ENCODE peak calls at places on chromosomes 5 and 9, in four cellular contexts. L is gastrocnemius medialis, H is A549, R is ovary. V is an unnamed sample.

GRCh38 chr9:6852243-6852963 is 94.6 kb downstream of the KDM4C start:
- DNase-seq in L (no peak), H (peak), R (no peak), V (peak)

GRCh38 chr9:1536522-1537170 is 478.5 kb upstream of the SMARCA2 start:
- DNase-seq in R (no peak), H (no peak), L (no peak), V (no peak)

GRCh38 chr9:127083598-127083997 is 38.8 kb downstream of the ANGPTL2 start:
- DNase-seq in L (no peak), H (no peak), R (no peak), V (no peak)

GRCh38 chr9:107054146-107054545 is 191.2 kb downstream of the ZNF462 start:
- DNase-seq in H (no peak), L (no peak), R (no peak), V (peak)

GRCh38 chr9:91151741-91152095 is 210.0 kb downstream of the AUH start:
- DNase-seq in L (no peak), H (no peak), R (no peak), V (no peak)

GRCh38 chr9:91301161-91301560 is 60.6 kb downstream of the AUH start:
- DNase-seq in H (no peak), L (no peak), R (no peak), V (peak)

GRCh38 chr9:35341585-35341984 is 148.3 kb upstream of the RUSC2 start:
- DNase-seq in L (peak), H (no peak), R (peak), V (peak)

GRCh38 chr5:149581931-149582768 is 852 bp downstream of the ARHGEF37 start:
- DNase-seq in L (no peak), R (peak), H (no peak), V (no peak)

GRCh38 chr5:59115345-59115744 is 532.5 kb downstream of the RAB3C start:
- DNase-seq in H (no peak), L (no peak), R (no peak), V (peak)

GRCh38 chr9:6833518-6834192 is 75.9 kb downstream of the KDM4C start:
- DNase-seq in R (no peak), L (no peak), H (no peak), V (peak)

GRCh38 chr9:96418920-96419690 is 935 bp upstream of the ZNF367 start:
- DNase-seq in R (peak), H (peak), L (peak), V (peak)

GRCh38 chr9:96418074-96418919 is at the start of gene ZNF367:
- DNase-seq in H (peak), L (peak), R (peak), V (peak)

GRCh38 chr9:96420468-96421219 is 2.5 kb upstream of the ZNF367 start:
- DNase-seq in L (no peak), H (peak), R (no peak), V (peak)

GRCh38 chr9:96417610-96418073 is 528 bp downstream of the ZNF367 start:
- DNase-seq in R (no peak), H (no peak), L (no peak), V (no peak)

GRCh38 chr9:96419691-96419969 is 1.5 kb upstream of the ZNF367 start:
- DNase-seq in L (no peak), H (no peak), R (no peak), V (no peak)
- H3K4me3 ChIP-seq in L (peak), H (peak), R (no peak), V (peak)

DNA sequence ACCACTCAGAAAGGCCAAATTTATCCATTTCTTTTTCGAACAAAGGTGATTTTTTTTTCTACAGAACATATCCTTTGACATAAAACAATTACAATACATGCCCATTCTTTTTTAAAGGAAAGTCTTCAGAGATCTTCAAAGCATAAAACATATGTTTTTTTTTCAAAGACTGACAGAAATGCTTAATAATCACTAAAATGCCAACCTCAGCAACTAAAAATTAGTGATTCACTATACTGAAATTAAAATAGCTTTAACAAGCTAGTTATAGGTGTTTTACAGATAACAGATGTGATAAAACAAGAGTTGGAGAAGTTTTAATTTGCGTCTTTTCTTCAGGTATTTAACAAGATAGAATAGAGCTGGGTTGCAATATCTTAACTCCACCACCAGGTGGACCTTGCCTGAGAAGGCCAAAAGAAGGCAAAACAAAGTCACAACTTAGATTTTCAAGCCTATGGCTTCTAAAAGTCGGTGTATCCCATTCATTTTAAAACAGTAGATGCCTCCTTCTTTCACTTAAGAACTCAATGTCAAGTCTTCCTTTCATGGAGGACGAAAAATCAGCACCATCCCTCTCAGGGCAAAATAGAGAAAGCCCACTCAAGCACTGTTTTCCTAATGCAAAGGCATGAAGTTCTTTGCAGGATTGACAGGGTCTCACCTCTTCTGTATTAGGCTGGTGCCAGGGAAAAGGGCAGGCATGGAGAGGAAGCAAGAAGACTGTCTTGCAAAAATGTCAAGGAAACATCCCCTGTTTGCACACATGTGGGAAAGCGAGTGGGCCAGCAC is 31.1 kb upstream of the CPLX2 start:
- DNase-seq in L (no peak), R (no peak), H (no peak), V (peak)
- TF ChIP-seq CTCF in L (peak), R (no peak), H (peak), V (peak)

DNA sequence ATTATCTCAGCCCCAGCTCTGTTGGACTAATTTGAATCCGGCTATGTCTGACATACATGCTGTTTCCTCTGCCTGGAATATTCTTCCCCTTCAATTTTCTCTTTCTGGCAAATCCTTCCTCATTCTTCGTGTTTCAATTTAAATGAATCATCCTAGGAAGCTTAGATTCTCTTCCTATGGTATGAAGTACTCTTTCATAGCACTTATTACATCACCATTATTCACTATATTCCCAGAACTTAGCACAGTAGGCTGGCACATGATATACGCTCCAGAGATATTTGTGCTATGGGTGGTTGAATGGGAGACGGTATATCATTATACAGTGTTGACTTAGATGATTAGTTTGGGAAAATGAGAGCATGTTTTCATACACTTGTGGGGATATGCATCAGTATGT is 91.0 kb upstream of the JAK2 start:
- DNase-seq in L (no peak), H (no peak), R (no peak), V (peak)
- H3K4me3 ChIP-seq in L (no peak), H (no peak), R (no peak), V (no peak)

GRCh38 chr5:173204185-173204979 is 30.6 kb downstream of the NKX2-5 start:
- DNase-seq in H (no peak), L (no peak), R (no peak), V (peak)
- TF ChIP-seq CTCF in H (peak), L (no peak), R (no peak), V (peak)

DNA sequence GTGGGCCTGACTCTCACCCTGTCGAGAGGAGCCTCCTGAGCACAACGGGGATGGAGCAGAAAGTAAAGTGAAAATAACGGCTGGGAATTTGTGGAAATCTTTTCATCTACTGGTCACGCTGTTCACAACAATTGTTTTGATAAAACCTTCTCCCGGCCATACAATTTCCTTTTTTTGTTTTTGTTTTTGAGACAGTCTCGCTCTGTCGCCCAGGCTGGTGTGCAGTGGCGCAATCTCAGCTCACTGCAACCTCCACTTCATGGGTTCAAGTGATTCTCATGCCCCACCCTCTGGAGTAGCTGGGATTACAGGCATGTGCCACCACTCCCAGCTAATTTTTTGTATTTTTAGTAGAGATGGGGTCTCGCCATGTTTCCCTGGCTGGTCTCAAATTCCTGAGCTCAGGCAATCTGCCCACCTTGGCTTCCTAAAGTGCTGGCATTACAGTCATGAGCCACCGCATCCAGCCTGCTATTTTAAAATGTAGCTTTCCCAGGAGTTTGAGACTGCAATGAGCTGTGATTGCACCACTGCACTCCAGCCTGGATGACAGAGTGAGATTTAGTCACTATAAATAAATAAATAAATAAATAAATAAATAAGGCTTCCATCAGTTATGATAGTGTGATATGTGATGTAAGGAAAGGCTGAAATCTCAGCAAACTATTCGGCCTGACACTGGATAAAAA is 73.5 kb upstream of the PTGER4 start:
- DNase-seq in L (no peak), H (no peak), R (no peak), V (no peak)
- H3K4me3 ChIP-seq in L (no peak), H (no peak), R (no peak), V (no peak)

GRCh38 chr9:134003237-134003636 is 11.1 kb upstream of the VAV2 start:
- DNase-seq in R (no peak), H (no peak), L (no peak), V (no peak)
- TF ChIP-seq CTCF in R (no peak), H (no peak), L (no peak), V (no peak)

GRCh38 chr9:33374634-33375237 is 27.6 kb downstream of the AQP7 start:
- DNase-seq in R (peak), L (peak), H (peak), V (peak)
- H3K4me3 ChIP-seq in R (no peak), L (no peak), H (no peak), V (no peak)